ENCODE peak calls at places on chromosome 9, in seven cellular contexts. X is PC-9, L is OCI-LY7, V is psoas muscle, T is breast epithelium, O is Karpas-422, W is neural progenitor cell. C is an unnamed sample.
A peak's percentile ranks its signal among the peaks of the same experiment; 100 is the strongest.

GRCh38 chr9:22413884-22414283 is 32.7 kb upstream of the DMRTA1 start:
- DNase-seq in V (no peak), W (no peak), O (no peak), T (no peak), L (no peak), X (no peak), C (no peak)

GRCh38 chr9:104903609-104904008 is 24.3 kb downstream of the ABCA1 start:
- DNase-seq in X (no peak), T (no peak), V (no peak), L (no peak), O (no peak), W (no peak), C (no peak)

GRCh38 chr9:105290401-105290800 is 46.0 kb downstream of the SLC44A1 start:
- DNase-seq in T (peak; percentile 57), O (no peak), L (no peak), X (peak; percentile 41), V (no peak), W (no peak), C (peak; percentile 37)

GRCh38 chr9:131107760-131108159 is 11.4 kb downstream of the AIF1L start:
- DNase-seq in T (no peak), W (no peak), L (no peak), X (no peak), O (no peak), V (no peak), C (no peak)

GRCh38 chr9:10867194-10867593 is 254.4 kb upstream of the PTPRD start:
- DNase-seq in W (no peak), L (no peak), T (no peak), O (no peak), V (no peak), X (no peak), C (no peak)

GRCh38 chr9:87109182-87109581 is 161.9 kb upstream of the GAS1 start:
- DNase-seq in O (no peak), V (no peak), L (no peak), X (no peak), T (no peak), W (no peak), C (no peak)

GRCh38 chr9:77707696-77708095 is 59.6 kb upstream of the GNA14 start:
- DNase-seq in L (no peak), O (no peak), V (peak; percentile 80), X (peak; percentile 71), T (peak; percentile 59), W (no peak), C (no peak)

GRCh38 chr9:34589656-34590375 is at the start of gene CNTFR:
- DNase-seq in L (no peak), X (no peak), W (peak; percentile 88), T (no peak), O (no peak), V (peak; percentile 88), C (no peak)

GRCh38 chr9:128059365-128059983 is 7.6 kb downstream of the NAIF1 start:
- DNase-seq in X (no peak), W (no peak), T (no peak), L (no peak), O (no peak), V (no peak), C (no peak)

GRCh38 chr9:91954841-91955471 is 4.9 kb upstream of the ROR2 start:
- DNase-seq in T (no peak), X (peak; percentile 16), L (peak; percentile 40), O (peak; percentile 78), W (peak; percentile 83), V (no peak), C (peak; percentile 37)

GRCh38 chr9:20601292-20601691 is 21.0 kb downstream of the MLLT3 start:
- DNase-seq in O (no peak), W (no peak), L (no peak), X (no peak), T (no peak), V (no peak), C (no peak)

GRCh38 chr9:73684601-73685000 is 532.9 kb downstream of the ANXA1 start:
- DNase-seq in L (no peak), V (no peak), W (no peak), X (peak; percentile 46), O (no peak), T (no peak), C (no peak)

GRCh38 chr9:136808075-136808780 is 480 bp downstream of the RABL6 start:
- DNase-seq in X (peak; percentile 37), L (peak; percentile 54), T (no peak), W (peak; percentile 58), O (peak; percentile 74), V (peak; percentile 68), C (peak; percentile 17)

GRCh38 chr9:73743826-73744225 is 592.2 kb downstream of the ANXA1 start:
- DNase-seq in T (no peak), W (no peak), V (no peak), L (no peak), X (no peak), O (no peak), C (no peak)

GRCh38 chr9:135334953-135335460 is 144.6 kb upstream of the PPP1R26 start:
- DNase-seq in L (no peak), O (no peak), T (no peak), X (no peak), V (peak; percentile 39), W (no peak), C (no peak)

GRCh38 chr9:127506814-127507750 is 55.8 kb downstream of the LRSAM1 start:
- DNase-seq in T (no peak), O (no peak), W (no peak), V (no peak), X (no peak), L (no peak), C (no peak)

GRCh38 chr9:93138171-93138764 is 4.2 kb upstream of the NINJ1 start:
- DNase-seq in O (peak; percentile 91), V (no peak), W (no peak), T (no peak), L (peak; percentile 74), X (no peak), C (no peak)

GRCh38 chr9:129544766-129545165 is 76.1 kb downstream of the C9orf50 start:
- DNase-seq in V (no peak), W (no peak), T (no peak), O (no peak), L (no peak), X (no peak), C (no peak)

GRCh38 chr9:126752376-126752775 is 52.5 kb upstream of the ZBTB43 start:
- DNase-seq in L (no peak), V (no peak), O (no peak), T (no peak), W (no peak), X (no peak), C (peak; percentile 11)

GRCh38 chr9:98289811-98290210 is 34.4 kb upstream of the TBC1D2 start:
- DNase-seq in W (no peak), L (no peak), T (no peak), O (no peak), X (no peak), V (no peak), C (no peak)

GRCh38 chr9:130144703-130145102 is 27.5 kb upstream of the NCS1 start:
- DNase-seq in L (no peak), X (no peak), T (no peak), V (peak; percentile 66), W (no peak), O (no peak), C (peak; percentile 33)

GRCh38 chr9:27094640-27095039 is 14.4 kb upstream of the TEK start:
- DNase-seq in W (no peak), V (no peak), X (peak; percentile 31), T (no peak), O (no peak), L (no peak), C (no peak)

GRCh38 chr9:137797206-137798120 is 80.1 kb upstream of the CACNA1B start:
- DNase-seq in W (no peak), L (no peak), O (no peak), V (no peak), T (no peak), X (no peak), C (peak; percentile 11)

GRCh38 chr9:126805546-126806262 is 864 bp downstream of the ZBTB43 start:
- DNase-seq in V (peak; percentile 94), L (peak; percentile 75), W (peak; percentile 8), T (peak; percentile 59), X (peak; percentile 69), O (peak; percentile 81), C (peak; percentile 90)

GRCh38 chr9:69773258-69773657 is 13.4 kb upstream of the PTAR1 start:
- DNase-seq in W (no peak), L (no peak), V (no peak), O (no peak), X (no peak), T (no peak), C (no peak)

GRCh38 chr9:89497978-89498844 is at the start of gene SEMA4D:
- DNase-seq in L (peak; percentile 67), T (peak; percentile 42), O (peak; percentile 75), W (peak; percentile 89), V (peak; percentile 75), X (peak; percentile 71), C (peak; percentile 78)

GRCh38 chr9:93859431-93860215 is 95.5 kb downstream of the BARX1 start:
- DNase-seq in L (no peak), T (no peak), X (no peak), W (peak; percentile 28), V (no peak), O (peak; percentile 51), C (no peak)

GRCh38 chr9:19201899-19202891 is 28.3 kb upstream of the DENND4C start:
- DNase-seq in V (no peak), X (no peak), T (no peak), W (peak; percentile 7), L (no peak), O (no peak), C (peak; percentile 93)

GRCh38 chr9:92426501-92426900 is 2.2 kb upstream of the OMD start:
- DNase-seq in T (no peak), X (no peak), O (no peak), W (no peak), V (no peak), L (no peak), C (no peak)

GRCh38 chr9:95024097-95024671 is 293.3 kb downstream of the FANCC start:
- DNase-seq in W (peak; percentile 40), X (no peak), O (no peak), L (no peak), V (peak; percentile 75), T (no peak), C (no peak)
- H3K27ac ChIP-seq in W (no peak overlapping the region), X (peak overlapping the region; percentile 17), O (no peak overlapping the region), L (no peak overlapping the region), V (peak overlapping the region; percentile 93), T (peak overlapping the region; percentile 65), C (no peak overlapping the region)

GRCh38 chr9:97045300-97045699 is 6.4 kb upstream of the CTSV start:
- DNase-seq in T (no peak), O (no peak), V (no peak), X (no peak), W (no peak), L (no peak), C (no peak)
- H3K4me3 ChIP-seq in T (no peak overlapping the region), O (no peak overlapping the region), V (no peak overlapping the region), X (no peak overlapping the region), W (no peak overlapping the region), L (no peak overlapping the region), C (no peak overlapping the region)

GRCh38 chr9:33254211-33254610 is 10.3 kb downstream of the BAG1 start:
- DNase-seq in O (no peak), L (no peak), T (no peak), V (no peak), X (no peak), W (no peak), C (no peak)
- H3K36me3 ChIP-seq in O (peaks cover 38% of the 10 kb centered on the region), L (peaks cover 70% of the 10 kb centered on the region), T (peaks cover 10% of the 10 kb centered on the region), V (peaks cover 83% of the 10 kb centered on the region), X (peaks cover 7% of the 10 kb centered on the region), W (no peaks in the 10 kb centered on the region), C (peaks cover 21% of the 10 kb centered on the region)

DNA sequence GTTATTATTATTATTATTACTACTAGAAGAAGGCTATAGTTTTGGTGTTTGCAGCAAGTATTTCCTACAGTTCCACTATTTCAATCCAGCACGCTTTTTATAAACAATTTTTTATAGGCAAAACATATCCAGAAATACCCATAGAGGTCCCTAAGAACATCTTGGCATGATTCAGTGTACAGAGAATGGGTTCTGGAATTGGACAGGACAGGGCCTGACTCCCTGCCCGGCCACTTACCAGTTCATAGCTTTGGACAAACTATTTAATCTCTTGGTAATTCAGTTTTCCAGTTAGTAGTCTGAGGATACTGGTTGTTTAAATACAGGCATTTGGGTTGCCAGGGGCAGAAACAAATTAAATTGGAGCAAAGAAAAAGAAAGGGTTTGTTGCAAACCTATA is 91.2 kb downstream of the PGM5 start:
- DNase-seq in L (no peak), X (no peak), T (no peak), O (no peak), V (no peak), W (no peak), C (no peak)
- H3K27ac ChIP-seq in L (no peak overlapping the region), X (no peak overlapping the region), T (no peak overlapping the region), O (no peak overlapping the region), V (no peak overlapping the region), W (no peak overlapping the region), C (no peak overlapping the region)